ENCODE peak calls at places on chromosomes 11 and 22, in seven cellular contexts. M is ovary; X is astrocyte of the spinal cord; G is body of pancreas; D is colonic mucosa; I is cardiac fibroblast; R is CD8-positive, alpha-beta T cell. H is an unnamed sample.

GRCh38 chr11:334264-335033 is 13.8 kb upstream of the IFITM3 start:
- DNase-seq in D (no peak), I (peak), M (peak), X (no peak), R (no peak), G (no peak), H (no peak)

GRCh38 chr22:48761546-48761945 is 1066.1 kb downstream of the BRD1 start:
- DNase-seq in G (peak), M (no peak), I (no peak), R (no peak), D (no peak), X (no peak), H (no peak)

GRCh38 chr11:20131744-20132666 is 28.3 kb downstream of the DBX1 start:
- DNase-seq in M (peak), I (peak), G (peak), R (peak), X (peak), D (peak), H (no peak)

GRCh38 chr11:19597876-19598275 is 114.8 kb upstream of the NAV2 start:
- DNase-seq in R (no peak), D (no peak), X (no peak), G (no peak), M (no peak), I (no peak), H (no peak)

GRCh38 chr11:57499413-57499982 is 16.0 kb downstream of the SLC43A1 start:
- DNase-seq in D (peak), X (peak), M (peak), I (peak), R (no peak), G (peak), H (peak)

GRCh38 chr11:2574553-2575535 is 125.0 kb downstream of the KCNQ1OT1 start:
- DNase-seq in M (no peak), I (no peak), X (no peak), R (no peak), G (peak), D (peak), H (no peak)

GRCh38 chr22:44304354-44304753 is 8.4 kb downstream of the SHISAL1 start:
- DNase-seq in R (no peak), M (no peak), X (peak), G (no peak), I (peak), D (no peak), H (peak)

GRCh38 chr11:75949023-75949672 is 134.1 kb downstream of the UVRAG start:
- DNase-seq in I (no peak), X (peak), R (no peak), M (no peak), G (no peak), D (no peak), H (no peak)

GRCh38 chr11:66333220-66333877 is 2.9 kb downstream of the RIN1 start:
- DNase-seq in R (no peak), I (no peak), D (no peak), X (no peak), M (no peak), G (no peak), H (no peak)
- TF ChIP-seq CTCF in R (no peak), I (no peak), D (no peak), X (no peak), M (no peak), G (no peak), H (no peak)

GRCh38 chr11:116931206-116931953 is 94.0 kb upstream of the APOA1 start:
- DNase-seq in X (no peak), I (peak), G (no peak), M (no peak), R (peak), D (no peak), H (no peak)

GRCh38 chr11:116930177-116930576 is 92.8 kb upstream of the APOA1 start:
- DNase-seq in R (peak), G (no peak), X (peak), M (no peak), I (peak), D (peak), H (no peak)

GRCh38 chr11:116933961-116934360 is 96.5 kb upstream of the APOA1 start:
- DNase-seq in X (no peak), R (no peak), M (no peak), D (no peak), G (no peak), I (no peak), H (no peak)

GRCh38 chr11:116930586-116930985 is 93.2 kb upstream of the APOA1 start:
- DNase-seq in X (no peak), R (no peak), I (no peak), D (no peak), M (no peak), G (no peak), H (no peak)

DNA sequence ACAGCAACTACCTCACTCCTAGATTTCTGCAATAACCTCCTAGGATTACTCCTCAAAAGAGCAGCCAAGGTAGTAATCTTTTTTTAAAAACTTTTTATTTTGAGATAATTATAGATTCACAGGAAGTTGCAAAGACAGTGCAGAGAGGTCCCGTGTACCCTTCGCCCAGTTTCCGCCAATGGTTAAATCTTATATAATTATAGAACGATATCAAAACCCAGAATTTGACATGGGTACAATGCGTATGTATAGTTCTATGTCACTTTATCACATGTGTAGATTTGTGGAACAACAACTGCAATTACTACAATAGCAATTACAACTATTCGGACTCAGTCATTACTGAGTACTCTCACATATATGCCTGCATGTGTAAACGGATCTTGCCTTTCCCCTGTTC is 94.8 kb upstream of the APOA1 start:
- DNase-seq in G (no peak), R (no peak), D (no peak), I (no peak), M (no peak), X (no peak), H (no peak)
- H3K4me3 ChIP-seq in G (no peak), R (peak), D (no peak), I (no peak), M (no peak), X (no peak), H (no peak)

GRCh38 chr11:69154938-69155301 is 815 bp upstream of the SMIM38 start:
- DNase-seq in D (no peak), M (no peak), G (no peak), X (no peak), I (no peak), R (no peak), H (no peak)

GRCh38 chr11:69154211-69154913 is 1.4 kb upstream of the SMIM38 start:
- DNase-seq in X (no peak), M (no peak), D (no peak), R (no peak), G (no peak), I (no peak), H (no peak)

GRCh38 chr11:69153661-69154060 is 2.1 kb upstream of the SMIM38 start:
- DNase-seq in I (no peak), X (no peak), D (no peak), M (no peak), G (no peak), R (no peak), H (no peak)

GRCh38 chr11:69151811-69152210 is 3.9 kb upstream of the SMIM38 start:
- DNase-seq in R (no peak), G (no peak), D (no peak), M (no peak), I (no peak), X (no peak), H (no peak)

GRCh38 chr11:69152748-69153446 is 2.8 kb upstream of the SMIM38 start:
- DNase-seq in D (no peak), G (no peak), I (no peak), R (no peak), M (no peak), X (no peak), H (no peak)
- TF ChIP-seq CTCF in D (no peak), G (no peak), I (no peak), R (no peak), M (no peak), X (no peak), H (no peak)

GRCh38 chr11:93715797-93716396 is 25.4 kb downstream of the TAF1D start:
- DNase-seq in I (no peak), X (no peak), D (no peak), M (no peak), G (no peak), R (no peak), H (no peak)

GRCh38 chr11:93712678-93713077 is 28.6 kb downstream of the TAF1D start:
- DNase-seq in X (no peak), D (no peak), M (no peak), R (no peak), G (no peak), I (no peak), H (no peak)

DNA sequence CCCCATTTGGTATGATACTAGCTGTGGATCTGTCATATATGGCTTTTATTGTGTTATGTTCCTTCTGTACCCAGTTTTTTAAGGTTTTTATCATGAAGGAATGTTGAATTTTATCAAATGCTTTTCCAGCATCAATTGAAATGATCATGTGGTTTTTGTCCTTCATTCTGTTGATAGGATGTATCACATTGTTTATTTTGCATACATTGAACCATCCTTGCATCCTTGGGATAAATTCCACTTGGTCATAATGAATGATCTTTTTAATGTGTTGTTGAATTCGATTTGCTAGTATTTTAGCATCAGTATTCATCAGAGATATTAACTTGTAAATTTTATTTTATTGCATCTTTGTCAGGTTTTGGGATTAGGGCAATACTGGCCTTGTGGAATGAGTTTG is 31.1 kb downstream of the TAF1D start:
- DNase-seq in I (no peak), X (no peak), R (no peak), M (no peak), D (no peak), G (no peak), H (no peak)
- H3K4me3 ChIP-seq in I (no peak), X (no peak), R (no peak), M (no peak), D (no peak), G (no peak), H (no peak)

GRCh38 chr11:10761085-10761698 is 10.1 kb downstream of the CTR9 start:
- DNase-seq in R (no peak), X (no peak), M (no peak), I (no peak), D (no peak), G (no peak), H (no peak)

GRCh38 chr11:10762185-10762584 is 11.1 kb downstream of the CTR9 start:
- DNase-seq in G (no peak), R (no peak), I (no peak), X (no peak), D (no peak), M (no peak), H (no peak)

GRCh38 chr11:10762913-10763421 is 11.9 kb downstream of the CTR9 start:
- DNase-seq in X (no peak), I (no peak), D (no peak), G (no peak), R (no peak), M (no peak), H (no peak)

GRCh38 chr11:10763766-10764165 is 12.7 kb downstream of the CTR9 start:
- DNase-seq in I (peak), M (no peak), X (no peak), G (no peak), D (no peak), R (no peak), H (no peak)

DNA sequence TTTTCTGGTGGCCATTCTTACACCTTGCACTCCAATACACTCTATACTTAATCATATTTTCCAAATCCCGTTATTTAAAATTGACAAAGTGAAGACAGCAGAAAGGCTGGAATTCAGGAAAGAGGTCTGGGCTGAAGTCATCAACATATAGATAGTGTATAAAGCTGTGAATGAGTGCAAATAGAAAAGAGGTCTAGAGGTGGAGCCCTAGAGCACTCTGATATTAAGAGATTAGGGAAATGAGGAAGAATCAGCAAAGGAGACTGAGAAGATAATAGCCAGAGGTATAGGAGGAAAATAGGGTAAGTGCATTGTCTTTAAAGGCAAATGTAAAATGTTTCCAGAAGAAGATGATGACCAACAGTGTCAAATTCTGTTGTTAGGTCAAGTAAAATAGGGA is 7.9 kb downstream of the CTR9 start:
- DNase-seq in I (no peak), G (no peak), R (no peak), X (no peak), M (no peak), D (no peak), H (no peak)
- TF ChIP-seq CTCF in I (peak), G (no peak), R (no peak), X (peak), M (no peak), D (no peak), H (peak)

DNA sequence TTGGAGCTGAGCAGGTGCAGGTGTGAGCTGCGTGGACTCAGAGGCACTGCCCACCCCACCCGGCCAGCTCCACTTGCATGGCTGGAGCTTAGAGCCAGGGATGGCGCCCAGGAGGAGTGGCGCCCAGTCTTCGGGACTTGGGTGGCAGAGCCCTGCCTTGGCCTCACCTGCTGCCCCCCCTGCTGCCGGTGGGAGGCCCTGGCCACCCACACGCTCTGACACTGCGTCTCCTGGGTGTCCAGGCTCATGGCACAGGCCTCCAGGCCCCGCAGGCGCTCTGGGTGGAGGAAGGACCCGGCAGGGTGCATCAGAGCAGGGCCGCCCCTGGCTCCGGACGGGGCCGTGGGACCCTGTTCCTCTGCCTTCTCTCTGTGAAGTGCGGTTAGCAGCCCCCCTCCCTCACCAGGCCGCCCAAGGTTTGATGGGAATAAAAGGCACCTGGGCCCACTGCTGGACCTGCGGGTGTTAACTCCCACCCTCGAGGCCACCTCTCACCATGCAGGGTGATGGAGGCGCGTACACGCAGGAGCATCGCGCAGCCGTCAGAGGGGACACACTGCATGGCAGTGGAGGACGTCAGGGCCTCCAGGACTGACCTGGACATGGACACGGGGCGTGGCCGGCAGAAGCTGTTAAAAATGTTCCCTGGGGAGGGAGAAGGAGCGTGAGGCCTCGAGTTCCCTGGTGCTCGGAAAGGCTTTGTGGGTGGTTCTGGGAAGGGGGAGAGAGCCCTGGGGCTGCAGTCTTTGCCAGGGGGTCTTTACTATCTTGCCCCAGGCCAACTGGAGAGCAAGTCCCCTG is 11.8 kb downstream of the IL17REL start:
- DNase-seq in D (no peak), G (no peak), I (no peak), R (no peak), M (no peak), X (no peak), H (no peak)
- H3K4me3 ChIP-seq in D (no peak), G (no peak), I (no peak), R (no peak), M (no peak), X (no peak), H (no peak)

H was measured in AG09309.